ENCODE peak calls at places on chromosomes 12 and 14, in four cellular contexts. Z is A549, A is Calu3, F is GM13976. U is an unnamed sample.
A peak's percentile ranks its signal among the peaks of the same experiment; 100 is the strongest.

GRCh38 chr14:90795744-90796143 is 20.5 kb downstream of the TTC7B start:
- DNase-seq in Z (no peak), A (no peak), F (no peak), U (no peak)

GRCh38 chr14:101862177-101862576 is 100.7 kb downstream of the PPP2R5C start:
- DNase-seq in Z (no peak), A (no peak), F (no peak), U (no peak)

GRCh38 chr12:127145929-127146789 is 1120.8 kb upstream of the TMEM132C start:
- DNase-seq in Z (peak; percentile 68), A (no peak), F (no peak), U (peak; percentile 89)

GRCh38 chr14:25537846-25538455 is 488.0 kb upstream of the STXBP6 start:
- DNase-seq in Z (no peak), A (no peak), F (no peak), U (peak; percentile 71)

GRCh38 chr14:63030113-63030512 is 15.1 kb downstream of the KCNH5 start:
- DNase-seq in Z (no peak), A (no peak), F (no peak), U (no peak)

GRCh38 chr12:96048392-96048969 is 13.1 kb upstream of the LTA4H start:
- DNase-seq in Z (no peak), A (no peak), F (no peak), U (no peak)

GRCh38 chr12:80269953-80270552 is 170.7 kb downstream of the OTOGL start:
- DNase-seq in Z (peak; percentile 14), A (peak; percentile 41), F (no peak), U (no peak)

GRCh38 chr12:40921563-40922163 is 229.4 kb downstream of the CNTN1 start:
- DNase-seq in Z (no peak), A (no peak), F (no peak), U (no peak)

GRCh38 chr12:3777206-3777809 is 24.4 kb upstream of the CRACR2A start:
- DNase-seq in Z (peak; percentile 25), A (peak; percentile 37), F (peak; percentile 51), U (no peak)

GRCh38 chr14:80433811-80434210 is 222.5 kb upstream of the DIO2 start:
- DNase-seq in Z (no peak), A (no peak), F (no peak), U (no peak)

GRCh38 chr12:50182461-50182860 is 15.3 kb upstream of the CERS5 start:
- DNase-seq in Z (no peak), A (no peak), F (no peak), U (no peak)

GRCh38 chr14:81849714-81850113 is 316.1 kb upstream of the SEL1L start:
- DNase-seq in Z (no peak), A (no peak), F (no peak), U (no peak)

GRCh38 chr12:117643971-117644370 is 282.5 kb upstream of the NOS1 start:
- DNase-seq in Z (no peak), A (no peak), F (no peak), U (no peak)

GRCh38 chr14:75482366-75482765 is 39.9 kb upstream of the BATF start:
- DNase-seq in Z (no peak), A (no peak), F (no peak), U (peak; percentile 17)

GRCh38 chr12:6212086-6212485 is 11.9 kb downstream of the CD9 start:
- DNase-seq in Z (no peak), A (no peak), F (no peak), U (no peak)

DNA sequence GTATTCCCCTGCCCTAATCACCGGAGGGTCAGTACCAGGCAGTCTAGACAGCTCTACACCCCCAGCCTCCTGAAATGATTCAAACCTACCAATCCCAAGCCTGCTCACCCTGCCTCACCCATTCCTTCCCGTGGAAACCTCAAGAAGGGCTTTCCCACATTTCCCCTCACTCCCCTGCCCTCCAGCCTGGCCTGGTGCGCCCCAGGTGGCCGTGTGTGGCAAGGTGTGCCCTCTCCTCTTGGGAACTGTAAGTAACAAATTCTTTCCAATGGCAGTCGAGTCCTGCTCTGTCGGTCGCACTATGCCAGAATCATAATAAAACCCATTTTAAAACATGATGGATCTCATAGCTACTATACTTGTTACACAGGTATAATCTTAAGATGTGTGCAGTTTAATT is 13.9 kb upstream of the DEGS2 start:
- DNase-seq in Z (no peak), A (no peak), F (no peak), U (no peak)
- TF ChIP-seq CTCF in Z (no peak), A (no peak), F (no peak), U (no peak)

GRCh38 chr12:122200541-122201175 is 2.9 kb upstream of the B3GNT4 start:
- DNase-seq in Z (no peak), A (no peak), F (peak; percentile 11), U (no peak)
- TF ChIP-seq CTCF in Z (no peak), A (no peak), F (no peak), U (no peak)

DNA sequence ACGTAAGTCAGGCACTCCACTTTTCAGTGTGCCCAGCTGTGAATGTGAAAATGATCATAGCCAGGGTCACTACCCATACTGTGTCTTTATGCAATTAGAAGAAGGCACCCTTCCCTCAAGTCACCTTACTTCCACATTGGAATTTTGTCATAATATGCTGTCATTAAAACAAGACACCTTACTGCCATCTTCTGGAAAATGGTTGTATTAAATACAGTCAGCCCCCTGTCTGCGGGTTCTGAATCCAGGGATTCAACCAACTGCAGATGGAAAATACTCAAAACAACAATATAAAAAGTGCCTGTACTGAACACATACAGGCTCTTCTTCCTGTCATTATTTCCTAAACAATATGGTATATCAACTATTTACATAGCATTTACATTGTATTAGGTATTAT is 70.2 kb upstream of the TBX5 start:
- DNase-seq in Z (no peak), A (no peak), F (no peak), U (no peak)
- TF ChIP-seq CTCF in Z (peak; percentile 56), A (no peak), F (no peak), U (peak; percentile 58)

DNA sequence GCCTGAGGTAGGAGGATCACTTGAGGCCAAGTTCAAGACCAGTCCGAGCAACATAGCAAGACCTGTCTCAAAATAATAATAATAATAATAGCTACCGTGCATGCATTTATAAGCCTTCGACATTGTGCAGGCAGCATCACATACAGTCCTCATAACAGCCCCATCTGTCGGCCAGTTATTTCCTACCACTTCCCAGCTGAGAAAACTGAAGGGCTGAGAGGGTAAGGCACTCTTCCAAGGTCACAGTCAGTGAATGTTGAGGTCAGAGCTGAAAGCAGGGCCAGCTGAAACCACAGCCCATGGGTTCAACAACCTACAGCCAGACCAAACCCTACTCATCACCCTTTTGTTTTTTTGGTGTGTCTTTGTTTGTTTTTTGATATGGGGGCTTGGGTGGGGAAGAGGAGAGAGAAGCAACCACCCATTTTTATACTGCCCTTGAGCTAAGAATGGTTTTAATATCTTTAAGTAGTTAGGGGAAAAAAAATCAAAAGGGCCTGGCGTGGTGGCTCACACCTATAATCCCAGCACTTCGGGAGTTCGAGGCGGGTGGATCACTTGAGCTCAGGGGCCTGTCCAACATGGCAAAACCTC is 16.8 kb upstream of the ITPK1 start:
- DNase-seq in Z (peak; percentile 59), A (peak; percentile 41), F (peak; percentile 57), U (no peak)
- TF ChIP-seq CTCF in Z (peak; percentile 38), A (peak; percentile 31), F (no peak), U (peak; percentile 46)

U was measured in Caco-2.